ENCODE peak calls at places on chromosomes 11 and 22, in seven cellular contexts. M is brain microvascular endothelial cell; V is lung; D is iPS DF 6.9; G is COR-L47; L is A172; J is CD4-positive, alpha-beta T cell. S is an unnamed sample.

GRCh38 chr11:26943636-26944035 is 50.3 kb upstream of the FIBIN start:
- DNase-seq in M (no peak), V (no peak), D (no peak), G (no peak), L (no peak), J (no peak), S (no peak)

GRCh38 chr11:61885166-61885778 is 6.1 kb downstream of the FADS3 start:
- DNase-seq in M (no peak), V (no peak), D (no peak), G (no peak), L (peak; percentile 46), J (no peak), S (peak; percentile 46)

GRCh38 chr11:113906038-113906437 is 1.4 kb downstream of the HTR3B start:
- DNase-seq in M (no peak), V (no peak), D (no peak), G (peak; percentile 13), L (peak; percentile 8), J (no peak), S (no peak)

GRCh38 chr11:12863605-12864121 is 145.5 kb upstream of the RASSF10 start:
- DNase-seq in M (no peak), V (no peak), D (no peak), G (no peak), L (no peak), J (no peak), S (no peak)

GRCh38 chr11:2805388-2806057 is 80.1 kb downstream of the CDKN1C start:
- DNase-seq in M (no peak), V (peak; percentile 11), D (no peak), G (no peak), L (no peak), J (no peak), S (no peak)

GRCh38 chr11:120682866-120683265 is 171.3 kb downstream of the GRIK4 start:
- DNase-seq in M (no peak), V (no peak), D (no peak), G (no peak), L (no peak), J (no peak), S (no peak)

GRCh38 chr11:76769071-76769560 is 14.0 kb upstream of the TSKU start:
- DNase-seq in M (peak; percentile 42), V (no peak), D (no peak), G (no peak), L (no peak), J (no peak), S (no peak)

GRCh38 chr11:102709211-102709980 is 3.8 kb upstream of the MMP27 start:
- DNase-seq in M (no peak), V (no peak), D (no peak), G (no peak), L (no peak), J (no peak), S (no peak)

GRCh38 chr22:37242395-37242918 is 1.6 kb downstream of the RAC2 start:
- DNase-seq in M (peak; percentile 38), V (peak; percentile 78), D (no peak), G (no peak), L (peak; percentile 80), J (peak; percentile 80), S (no peak)

S was measured in NCI-H2227 treated with DMSO at 0.1 percent for 48 hours.